ENCODE peak calls at places on chromosome 13, in six cellular contexts. N is Calu3, Q is breast epithelium, H is BJ, D is epithelial cell of esophagus, T is tibial nerve. C is an unnamed sample.

GRCh38 chr13:26618726-26619125 is 61.2 kb downstream of the WASF3 start:
- DNase-seq in N (no peak), Q (no peak), H (no peak), D (no peak), T (no peak), C (no peak)

GRCh38 chr13:45299194-45299593 is 41.8 kb downstream of the TPT1 start:
- DNase-seq in N (no peak), Q (no peak), H (no peak), D (no peak), T (no peak), C (no peak)

GRCh38 chr13:29507356-29507755 is 88.1 kb downstream of the SLC7A1 start:
- DNase-seq in N (no peak), Q (no peak), H (no peak), D (no peak), T (no peak), C (no peak)

GRCh38 chr13:21359855-21360254 is 99.2 kb downstream of the ZDHHC20 start:
- DNase-seq in N (no peak), Q (no peak), H (no peak), D (no peak), T (no peak), C (no peak)

GRCh38 chr13:69423844-69424243 is 683.8 kb upstream of the ATXN8OS start:
- DNase-seq in N (no peak), Q (no peak), H (no peak), D (no peak), T (no peak), C (no peak)

GRCh38 chr13:78657699-78658629 is 991 bp downstream of the OBI1 start:
- DNase-seq in N (no peak), Q (no peak), H (no peak), D (peak; percentile 41), T (no peak), C (no peak)

GRCh38 chr13:114142640-114143490 is 10.4 kb upstream of the RASA3 start:
- DNase-seq in N (no peak), Q (no peak), H (no peak), D (peak; percentile 73), T (no peak), C (peak; percentile 78)

GRCh38 chr13:113653264-113654174 is 4.5 kb downstream of the ATP4B start:
- DNase-seq in N (no peak), Q (no peak), H (no peak), D (no peak), T (no peak), C (peak; percentile 27)

GRCh38 chr13:32147193-32147592 is 115.6 kb downstream of the FRY start:
- DNase-seq in N (no peak), Q (no peak), H (no peak), D (no peak), T (no peak), C (no peak)

GRCh38 chr13:27304611-27305010 is 34.0 kb downstream of the RASL11A start:
- DNase-seq in N (no peak), Q (no peak), H (no peak), D (no peak), T (no peak), C (no peak)

GRCh38 chr13:78660130-78660857 is 1.3 kb upstream of the OBI1 start:
- DNase-seq in N (no peak), Q (no peak), H (no peak), D (no peak), T (peak; percentile 7), C (no peak)

GRCh38 chr13:112690242-112690943 is 555 bp downstream of the ATP11A start:
- DNase-seq in N (no peak), Q (no peak), H (no peak), D (peak; percentile 27), T (no peak), C (no peak)

GRCh38 chr13:25330541-25330940 is 29.1 kb downstream of the NUP58 start:
- DNase-seq in N (no peak), Q (no peak), H (no peak), D (peak; percentile 17), T (no peak), C (no peak)

GRCh38 chr13:21549633-21550032 is 54.3 kb downstream of the MICU2 start:
- DNase-seq in N (no peak), Q (no peak), H (no peak), D (no peak), T (no peak), C (no peak)

GRCh38 chr13:79440958-79441553 is 35.0 kb upstream of the RBM26 start:
- DNase-seq in N (no peak), Q (no peak), H (no peak), D (no peak), T (no peak), C (no peak)

GRCh38 chr13:94247890-94248289 is 231.6 kb downstream of the DCT start:
- DNase-seq in N (no peak), Q (no peak), H (no peak), D (peak; percentile 10), T (no peak), C (no peak)

GRCh38 chr13:113560645-113561416 is 23.7 kb upstream of the TFDP1 start:
- DNase-seq in N (no peak), Q (peak; percentile 2), H (no peak), D (no peak), T (no peak), C (no peak)

GRCh38 chr13:108213946-108214345 is 1.4 kb downstream of the LIG4 start:
- DNase-seq in N (no peak), Q (no peak), H (no peak), D (peak; percentile 86), T (no peak), C (no peak)

GRCh38 chr13:97851269-97851668 is 102.2 kb upstream of the IPO5 start:
- DNase-seq in N (no peak), Q (no peak), H (no peak), D (no peak), T (no peak), C (no peak)

GRCh38 chr13:43305416-43305815 is 282.0 kb downstream of the DNAJC15 start:
- DNase-seq in N (no peak), Q (no peak), H (no peak), D (peak; percentile 64), T (no peak), C (no peak)

GRCh38 chr13:94249512-94249911 is 230.0 kb downstream of the DCT start:
- DNase-seq in N (no peak), Q (no peak), H (peak; percentile 27), D (no peak), T (no peak), C (no peak)

GRCh38 chr13:103142091-103142594 is 75.9 kb upstream of the SLC10A2 start:
- DNase-seq in N (no peak), Q (no peak), H (no peak), D (no peak), T (no peak), C (no peak)

GRCh38 chr13:103145476-103145875 is 79.3 kb upstream of the SLC10A2 start:
- DNase-seq in N (no peak), Q (no peak), H (no peak), D (peak; percentile 73), T (no peak), C (no peak)

GRCh38 chr13:103134271-103134670 is 68.1 kb upstream of the SLC10A2 start:
- DNase-seq in N (no peak), Q (no peak), H (no peak), D (no peak), T (no peak), C (no peak)

DNA sequence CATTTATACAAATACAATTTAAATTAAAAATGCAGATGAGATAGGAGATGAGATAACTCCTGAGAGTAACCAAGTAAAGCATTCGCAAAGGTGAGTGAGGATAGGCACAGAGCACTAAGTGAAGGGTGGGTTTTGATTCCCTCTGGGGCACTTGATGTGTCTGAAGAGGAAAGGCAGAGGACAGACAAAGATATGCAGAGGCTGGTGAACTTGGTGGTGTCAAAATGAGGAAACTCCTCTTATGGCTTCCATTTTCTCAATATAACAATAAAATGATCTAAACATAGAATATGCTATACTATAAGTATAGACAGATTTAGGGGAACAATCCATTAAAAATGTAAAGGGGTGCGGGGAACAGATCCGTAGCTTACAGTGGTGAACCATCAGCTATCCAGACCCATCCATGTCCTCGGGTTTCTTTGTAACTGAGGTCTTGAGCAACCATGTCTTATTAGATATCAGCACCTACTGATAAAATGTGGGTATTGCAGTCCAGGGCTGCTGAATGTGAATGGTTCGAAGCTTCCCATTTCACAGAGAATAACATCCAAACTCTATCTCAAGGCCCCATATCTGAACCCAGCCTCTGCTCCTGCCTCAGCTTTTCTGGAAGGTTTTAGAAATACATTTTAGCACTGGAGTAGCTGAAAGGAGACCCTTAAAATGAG is 73.9 kb upstream of the SLC10A2 start:
- DNase-seq in N (peak; percentile 1), Q (no peak), H (peak; percentile 4), D (peak; percentile 64), T (peak; percentile 63), C (no peak)
- TF ChIP-seq CTCF in N (no peak), Q (no peak), H (peak; percentile 78), D (peak; percentile 86), T (peak; percentile 57), C (no peak)

DNA sequence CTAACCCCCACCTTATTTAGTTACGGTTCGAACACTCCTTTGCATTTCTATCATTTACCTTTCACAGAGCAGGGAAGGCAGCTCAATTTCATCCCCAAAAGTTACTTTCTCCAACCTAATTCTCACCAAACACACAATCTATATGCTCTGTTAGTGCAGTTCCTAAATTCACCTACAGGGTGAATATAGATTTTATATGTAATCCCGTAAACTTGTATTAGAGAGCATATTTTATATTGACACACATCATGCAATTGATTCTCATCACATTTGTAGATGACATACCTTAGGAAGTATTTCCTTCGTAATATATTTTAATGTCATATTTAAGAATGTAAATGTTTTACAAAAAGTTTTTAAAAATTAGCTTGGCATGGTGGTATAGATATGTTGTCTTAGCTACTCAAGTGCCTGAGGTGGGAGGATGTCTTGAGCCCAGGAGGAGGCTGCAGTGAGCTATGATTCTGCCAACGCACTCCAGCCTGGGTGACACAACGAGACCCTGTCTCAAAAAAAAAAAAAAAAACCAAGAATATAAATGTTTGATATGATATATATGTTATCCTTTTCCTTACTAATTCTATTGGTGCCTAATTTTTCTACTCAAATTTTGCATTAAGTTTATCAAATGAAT is 57.3 kb upstream of the TNFRSF19 start:
- DNase-seq in N (no peak), Q (no peak), H (no peak), D (no peak), T (no peak), C (no peak)
- TF ChIP-seq CTCF in N (no peak), Q (no peak), H (no peak), D (no peak), T (no peak), C (peak; percentile 23)

DNA sequence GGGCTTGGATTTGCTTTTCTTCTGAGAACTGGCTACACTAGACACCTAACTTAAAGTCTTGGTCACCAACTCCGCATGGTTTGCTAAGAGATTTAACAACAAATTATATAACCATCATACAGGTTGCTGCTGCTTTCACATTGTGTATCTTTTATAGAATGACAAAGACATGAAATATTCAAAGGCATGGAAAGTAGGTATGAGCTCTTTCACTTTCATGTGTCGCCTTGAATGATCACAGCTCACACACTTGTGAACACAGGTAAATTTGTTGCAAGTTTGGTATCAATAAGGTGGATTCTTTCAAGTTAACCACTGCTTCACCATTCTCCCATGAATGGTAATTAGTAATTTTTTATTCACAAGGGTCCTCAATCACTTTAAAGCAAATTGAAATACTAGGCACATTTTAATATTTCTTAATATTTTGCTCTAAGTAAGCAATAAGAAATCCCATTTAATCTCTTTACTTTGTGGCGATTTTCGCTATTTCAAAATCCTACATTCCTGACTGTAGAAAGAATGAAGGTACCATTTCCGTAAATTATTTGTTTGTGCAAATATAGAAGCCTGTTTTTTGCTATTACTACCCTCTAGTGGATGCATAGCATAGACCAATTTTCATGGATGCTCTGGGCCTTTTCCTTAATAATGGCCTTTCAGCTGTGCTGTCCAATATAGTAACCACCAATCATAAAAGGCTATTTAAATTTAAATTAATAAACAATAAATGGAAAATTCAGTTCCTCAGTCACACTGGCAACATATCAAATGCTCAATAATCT is 45.5 kb upstream of the FREM2 start:
- DNase-seq in N (no peak), Q (no peak), H (no peak), D (no peak), T (no peak), C (no peak)
- TF ChIP-seq CTCF in N (no peak), Q (no peak), H (no peak), D (peak; percentile 36), T (no peak), C (no peak)

GRCh38 chr13:51768378-51768921 is 35.5 kb downstream of the DHRS12 start:
- DNase-seq in N (no peak), Q (no peak), H (no peak), D (no peak), T (no peak), C (no peak)
- TF ChIP-seq CTCF in N (no peak), Q (no peak), H (no peak), D (peak; percentile 33), T (no peak), C (no peak)

C was measured in CD14-positive monocyte.